ENCODE peak calls at places on chromosomes 12 and 14, in four cellular contexts. One of them, this sample, is unnamed.

GRCh38 chr14:50801706-50802105 is 29.3 kb downstream of the NIN start:
- DNase-seq in Calu3: no peak
- DNase-seq in transverse colon: no peak
- DNase-seq in osteocyte: no peak
- DNase-seq in this sample: no peak

GRCh38 chr12:58487280-58488141 is 432.8 kb downstream of the LRIG3 start:
- DNase-seq in Calu3: no peak
- DNase-seq in transverse colon: no peak
- DNase-seq in osteocyte: no peak
- DNase-seq in this sample: no peak

GRCh38 chr14:44897844-44898151 is 63.9 kb downstream of the KLHL28 start:
- DNase-seq in Calu3: no peak
- DNase-seq in transverse colon: no peak
- DNase-seq in osteocyte: no peak
- DNase-seq in this sample: no peak

GRCh38 chr12:56574210-56574609 is 52.6 kb downstream of the RBMS2 start:
- DNase-seq in Calu3: no peak
- DNase-seq in transverse colon: no peak
- DNase-seq in osteocyte: no peak
- DNase-seq in this sample: no peak

GRCh38 chr14:75214558-75214957 is 38.1 kb upstream of the TMED10 start:
- DNase-seq in Calu3: no peak
- DNase-seq in transverse colon: no peak
- DNase-seq in osteocyte: no peak
- DNase-seq in this sample: no peak

GRCh38 chr12:121980211-121980891 is 41.3 kb upstream of the BCL7A start:
- DNase-seq in Calu3: no peak
- DNase-seq in transverse colon: no peak
- DNase-seq in osteocyte: no peak
- DNase-seq in this sample: no peak

GRCh38 chr14:68906439-68906838 is 72.7 kb downstream of the ACTN1 start:
- DNase-seq in Calu3: no peak
- DNase-seq in transverse colon: no peak
- DNase-seq in osteocyte: no peak
- DNase-seq in this sample: no peak

GRCh38 chr14:96486705-96487104 is 15.5 kb upstream of the PAPOLA start:
- DNase-seq in Calu3: no peak
- DNase-seq in transverse colon: no peak
- DNase-seq in osteocyte: no peak
- DNase-seq in this sample: no peak

GRCh38 chr12:54759751-54760150 is 94.6 kb upstream of the MUCL1 start:
- DNase-seq in Calu3: peak; percentile 50
- DNase-seq in transverse colon: no peak
- DNase-seq in osteocyte: no peak
- DNase-seq in this sample: no peak

GRCh38 chr12:104677441-104678089 is 220.8 kb downstream of the CHST11 start:
- DNase-seq in Calu3: peak; percentile 71
- DNase-seq in transverse colon: no peak
- DNase-seq in osteocyte: no peak
- DNase-seq in this sample: no peak

GRCh38 chr14:32087173-32087861 is 10.2 kb downstream of the ARHGAP5 start:
- DNase-seq in Calu3: no peak
- DNase-seq in transverse colon: no peak
- DNase-seq in osteocyte: no peak
- DNase-seq in this sample: no peak

GRCh38 chr14:42437809-42438208 is 831.1 kb downstream of the LRFN5 start:
- DNase-seq in Calu3: no peak
- DNase-seq in transverse colon: no peak
- DNase-seq in osteocyte: no peak
- DNase-seq in this sample: no peak

GRCh38 chr14:50319293-50319692 is 7.2 kb downstream of the DMAC2L start:
- DNase-seq in Calu3: no peak
- DNase-seq in transverse colon: no peak
- DNase-seq in osteocyte: no peak
- DNase-seq in this sample: no peak

GRCh38 chr14:60189923-60190840 is 25.0 kb upstream of the DHRS7 start:
- DNase-seq in Calu3: no peak
- DNase-seq in transverse colon: no peak
- DNase-seq in osteocyte: no peak
- DNase-seq in this sample: no peak

GRCh38 chr12:27331927-27332324 is 710 bp upstream of the BMAL2 start:
- DNase-seq in Calu3: no peak
- DNase-seq in transverse colon: no peak
- DNase-seq in osteocyte: no peak
- DNase-seq in this sample: no peak

GRCh38 chr14:95294320-95294719 is 25.4 kb downstream of the CLMN start:
- DNase-seq in Calu3: no peak
- DNase-seq in transverse colon: no peak
- DNase-seq in osteocyte: no peak
- DNase-seq in this sample: no peak

GRCh38 chr14:21043387-21044105 is 1.4 kb downstream of the RNASE7 start:
- DNase-seq in Calu3: no peak
- DNase-seq in transverse colon: no peak
- DNase-seq in osteocyte: no peak
- DNase-seq in this sample: no peak

GRCh38 chr14:98937021-98937420 is 335.0 kb downstream of the BCL11B start:
- DNase-seq in Calu3: no peak
- DNase-seq in transverse colon: no peak
- DNase-seq in osteocyte: no peak
- DNase-seq in this sample: no peak

GRCh38 chr14:21264025-21264801 is 5.0 kb downstream of the HNRNPC start:
- DNase-seq in Calu3: no peak
- DNase-seq in transverse colon: no peak
- DNase-seq in osteocyte: no peak
- DNase-seq in this sample: no peak

GRCh38 chr14:39500253-39500652 is 68.0 kb upstream of the FBXO33 start:
- DNase-seq in Calu3: no peak
- DNase-seq in transverse colon: no peak
- DNase-seq in osteocyte: no peak
- DNase-seq in this sample: no peak

GRCh38 chr12:68140576-68140975 is 19.0 kb downstream of the IFNG start:
- DNase-seq in Calu3: no peak
- DNase-seq in transverse colon: no peak
- DNase-seq in osteocyte: no peak
- DNase-seq in this sample: no peak

GRCh38 chr12:124923906-124924734 is 9.7 kb upstream of the UBC start:
- DNase-seq in Calu3: peak; percentile 54
- DNase-seq in transverse colon: no peak
- DNase-seq in osteocyte: no peak
- DNase-seq in this sample: no peak

GRCh38 chr14:104680806-104681688 is 8.4 kb upstream of the INF2 start:
- DNase-seq in Calu3: peak; percentile 74
- DNase-seq in transverse colon: peak; percentile 77
- DNase-seq in osteocyte: no peak
- DNase-seq in this sample: peak; percentile 47

GRCh38 chr14:31902002-31902401 is 175.1 kb upstream of the ARHGAP5 start:
- DNase-seq in Calu3: peak; percentile 69
- DNase-seq in transverse colon: no peak
- DNase-seq in osteocyte: no peak
- DNase-seq in this sample: no peak

GRCh38 chr12:870378-870777 is 79.1 kb downstream of the RAD52 start:
- DNase-seq in Calu3: no peak
- DNase-seq in transverse colon: no peak
- DNase-seq in osteocyte: no peak
- DNase-seq in this sample: no peak

GRCh38 chr12:867905-868304 is 81.6 kb downstream of the RAD52 start:
- DNase-seq in Calu3: no peak
- DNase-seq in transverse colon: no peak
- DNase-seq in osteocyte: no peak
- DNase-seq in this sample: no peak

GRCh38 chr12:873954-874353 is 75.5 kb downstream of the RAD52 start:
- DNase-seq in Calu3: no peak
- DNase-seq in transverse colon: no peak
- DNase-seq in osteocyte: no peak
- DNase-seq in this sample: no peak

GRCh38 chr12:865614-866013 is 83.9 kb downstream of the RAD52 start:
- DNase-seq in Calu3: no peak
- DNase-seq in transverse colon: no peak
- DNase-seq in osteocyte: no peak
- DNase-seq in this sample: no peak

GRCh38 chr12:868722-869121 is 80.8 kb downstream of the RAD52 start:
- DNase-seq in Calu3: no peak
- DNase-seq in transverse colon: no peak
- DNase-seq in osteocyte: no peak
- DNase-seq in this sample: no peak
- TF ChIP-seq CTCF in Calu3: no peak
- TF ChIP-seq CTCF in transverse colon: no peak
- TF ChIP-seq CTCF in osteocyte: peak; percentile 10
- TF ChIP-seq CTCF in this sample: no peak

GRCh38 chr12:108691154-108691994 is 39.9 kb downstream of the CORO1C start:
- DNase-seq in Calu3: peak; percentile 86
- DNase-seq in transverse colon: peak; percentile 90
- DNase-seq in osteocyte: peak; percentile 96
- DNase-seq in this sample: peak; percentile 28
- TF ChIP-seq CTCF in Calu3: peak; percentile 24
- TF ChIP-seq CTCF in transverse colon: peak; percentile 75
- TF ChIP-seq CTCF in osteocyte: peak; percentile 35
- TF ChIP-seq CTCF in this sample: no peak

DNA sequence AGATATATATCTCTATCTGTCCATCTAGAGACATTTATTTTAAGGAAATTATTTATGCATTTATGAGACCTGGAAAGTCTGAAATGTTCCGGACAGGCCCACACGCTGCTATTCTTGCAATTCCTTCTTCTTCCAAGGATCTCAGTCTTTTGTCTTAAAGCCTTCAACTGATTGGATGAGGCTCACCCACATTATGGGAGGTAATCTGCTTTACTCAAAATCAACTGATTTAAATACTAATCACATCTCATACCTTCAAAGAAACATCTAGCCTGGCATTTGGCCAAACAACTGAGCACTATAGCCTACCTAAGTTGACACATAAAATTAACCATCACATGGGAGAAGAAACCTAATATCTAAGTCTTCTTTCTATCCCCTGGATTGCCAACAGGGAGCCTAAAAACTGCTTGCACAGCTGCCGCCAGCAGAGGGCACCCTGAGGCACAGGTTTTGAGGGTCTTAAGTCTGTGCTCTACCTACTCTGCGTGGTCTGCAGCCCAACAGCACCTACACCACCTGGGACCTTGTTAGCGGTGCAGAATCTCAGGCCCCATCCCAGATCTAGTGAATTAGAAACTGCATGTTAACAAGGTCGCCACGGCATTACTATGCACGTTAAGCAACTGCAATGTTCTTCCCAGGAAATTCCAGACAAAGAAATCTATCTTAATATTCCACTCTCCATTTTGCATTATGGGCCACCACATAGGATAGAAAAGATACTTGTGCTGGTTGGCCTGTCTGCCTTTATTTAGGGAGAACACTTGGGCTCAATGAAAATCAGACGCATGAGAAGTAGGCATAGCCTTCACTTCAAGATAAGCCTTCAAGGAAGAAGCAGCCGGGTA is 249.7 kb downstream of the FOXG1 start:
- DNase-seq in Calu3: peak; percentile 65
- DNase-seq in transverse colon: no peak
- DNase-seq in osteocyte: no peak
- DNase-seq in this sample: no peak
- TF ChIP-seq CTCF in Calu3: peak; percentile 74
- TF ChIP-seq CTCF in transverse colon: peak; percentile 11
- TF ChIP-seq CTCF in osteocyte: peak; percentile 36
- TF ChIP-seq CTCF in this sample: no peak

DNA sequence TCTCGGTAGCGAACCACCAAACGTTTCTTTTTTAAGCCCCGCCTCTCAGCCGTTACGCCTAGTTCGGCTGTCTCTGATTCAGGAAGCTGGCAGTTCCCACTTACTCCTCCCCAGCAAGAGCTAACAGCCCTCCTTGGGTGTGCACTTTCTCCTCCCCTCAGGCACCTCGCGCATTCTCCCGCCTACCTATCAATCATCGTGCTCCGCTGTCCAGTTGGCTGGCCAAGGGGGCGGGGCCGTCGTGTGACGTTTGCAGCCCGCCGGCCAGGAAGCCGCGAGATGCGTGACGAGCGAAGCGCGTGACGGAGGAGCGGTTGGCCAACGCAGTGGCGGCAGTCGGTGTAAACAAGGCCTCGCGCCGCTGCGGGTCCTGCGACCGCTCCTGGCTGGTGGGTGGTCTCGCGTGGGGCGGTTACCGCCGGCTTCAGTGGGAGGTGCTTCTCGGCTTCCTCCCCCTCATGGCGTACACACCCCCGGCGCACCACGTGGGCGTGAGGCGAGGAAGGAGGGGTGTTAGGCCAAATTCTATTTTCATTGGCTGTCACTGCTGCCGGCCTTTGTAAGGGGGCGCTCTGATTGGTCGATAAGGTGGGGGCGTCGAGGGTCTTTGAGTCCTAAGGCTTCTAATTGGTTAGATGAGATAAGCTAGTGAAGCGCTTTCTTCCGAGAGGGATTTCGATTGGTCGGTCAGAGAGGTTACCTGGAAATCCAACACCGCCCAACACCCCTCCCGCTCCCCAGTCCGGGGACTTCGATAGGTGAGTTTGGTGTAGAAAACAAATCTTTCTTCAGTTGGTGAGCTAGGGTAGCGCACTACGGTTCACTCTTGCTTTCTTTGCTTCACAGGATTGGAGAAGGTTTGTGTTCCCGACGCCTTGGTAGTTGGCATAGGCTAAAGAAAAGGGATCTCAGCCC is at the start of the genes DCAF11 and NRL:
- DNase-seq in Calu3: peak; percentile 98
- DNase-seq in transverse colon: peak; percentile 99
- DNase-seq in osteocyte: peak; percentile 100
- DNase-seq in this sample: peak; percentile 97
- TF ChIP-seq CTCF in Calu3: no peak
- TF ChIP-seq CTCF in transverse colon: no peak
- TF ChIP-seq CTCF in osteocyte: no peak
- TF ChIP-seq CTCF in this sample: no peak

GRCh38 chr12:26298785-26299621 is 103.6 kb downstream of the SSPN start:
- DNase-seq in Calu3: peak; percentile 32
- DNase-seq in transverse colon: no peak
- DNase-seq in osteocyte: no peak
- DNase-seq in this sample: no peak
- TF ChIP-seq CTCF in Calu3: peak; percentile 12
- TF ChIP-seq CTCF in transverse colon: peak; percentile 22
- TF ChIP-seq CTCF in osteocyte: peak; percentile 53
- TF ChIP-seq CTCF in this sample: no peak

GRCh38 chr14:54396493-54397335 is at the start of gene CDKN3:
- DNase-seq in Calu3: peak; percentile 96
- DNase-seq in transverse colon: peak; percentile 99
- DNase-seq in osteocyte: peak; percentile 99
- DNase-seq in this sample: peak; percentile 94
- TF ChIP-seq CTCF in Calu3: peak; percentile 45
- TF ChIP-seq CTCF in transverse colon: peak; percentile 65
- TF ChIP-seq CTCF in osteocyte: peak; percentile 59
- TF ChIP-seq CTCF in this sample: no peak

DNA sequence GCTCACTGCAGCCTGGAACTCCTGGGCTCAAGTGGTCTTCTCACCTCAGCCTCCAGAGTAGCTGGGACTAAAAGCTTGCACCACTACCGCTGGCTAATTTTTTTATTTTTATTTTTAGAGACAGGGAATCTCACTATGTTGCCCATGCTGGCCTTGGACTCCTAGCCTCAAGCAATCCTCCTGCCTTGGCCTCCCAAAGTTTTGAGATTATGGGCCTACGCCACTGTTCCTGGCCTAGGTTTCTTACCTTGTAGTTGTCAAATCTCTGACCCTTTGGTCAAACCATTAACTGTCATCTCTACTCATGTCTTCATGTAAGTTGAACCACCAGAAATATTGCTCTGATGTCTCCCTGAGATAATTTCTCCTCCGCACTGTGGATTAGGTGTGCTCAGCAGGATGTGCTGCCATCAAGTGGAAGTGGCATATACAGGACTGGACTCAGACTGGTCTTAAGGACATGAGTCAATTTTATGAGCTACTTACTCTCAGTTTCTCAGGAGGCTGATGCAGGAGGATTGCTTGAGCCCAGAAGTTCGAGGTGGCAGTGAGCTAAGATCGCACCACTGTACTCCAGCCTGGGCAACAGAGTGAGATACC is 28.5 kb downstream of the ACTR6 start:
- DNase-seq in Calu3: peak; percentile 24
- DNase-seq in transverse colon: no peak
- DNase-seq in osteocyte: no peak
- DNase-seq in this sample: no peak
- TF ChIP-seq CTCF in Calu3: no peak
- TF ChIP-seq CTCF in transverse colon: peak; percentile 33
- TF ChIP-seq CTCF in osteocyte: peak; percentile 21
- TF ChIP-seq CTCF in this sample: no peak

This sample was measured in activated B cell treated with CpG ODN at 0.5 μM for 24 hours.